ENCODE peak calls at places on chromosomes 7 and 10, in ten cellular contexts. X is hepatic stellate cell; K is GM04503; W is activated T-cell treated with anti-CD3 and anti-CD28 coated beads, Interleukin-2, amount 50 U/mL, for 4 hours; C is sciatic nerve; B is omental fat pad; S is spleen; Y is endothelial cell; N is fibroblast of mammary gland; D is RWPE1. T is an unnamed sample.

GRCh38 chr7:1336509-1336908 is 103.8 kb downstream of the UNCX start:
- DNase-seq in Y (no peak), X (no peak), D (no peak), W (no peak), S (no peak), C (no peak), N (no peak), K (no peak), B (no peak), T (no peak)

GRCh38 chr7:117827861-117828260 is 45.4 kb downstream of the CTTNBP2 start:
- DNase-seq in C (no peak), B (no peak), K (peak), S (no peak), D (peak), N (peak), W (no peak), X (peak), Y (no peak), T (no peak)

GRCh38 chr10:75978213-75978612 is 546.8 kb downstream of the LRMDA start:
- DNase-seq in B (no peak), D (no peak), N (no peak), W (no peak), S (no peak), K (no peak), X (no peak), Y (no peak), C (no peak), T (no peak)

GRCh38 chr10:65325913-65326312 is 1599.9 kb upstream of the LRRTM3 start:
- DNase-seq in Y (no peak), B (no peak), K (no peak), S (no peak), C (no peak), N (no peak), D (no peak), X (no peak), W (no peak), T (no peak)

GRCh38 chr7:25103766-25104165 is 21.3 kb downstream of the CYCS start:
- DNase-seq in N (no peak), W (no peak), K (no peak), B (no peak), S (no peak), Y (no peak), X (no peak), C (no peak), D (no peak), T (no peak)

GRCh38 chr10:132245056-132245455 is 58.3 kb downstream of the DPYSL4 start:
- DNase-seq in D (no peak), X (no peak), Y (no peak), B (no peak), K (no peak), W (no peak), N (no peak), S (no peak), C (no peak), T (no peak)

GRCh38 chr10:80453392-80453714 is 757 bp upstream of the TSPAN14 start:
- DNase-seq in D (no peak), S (peak), Y (no peak), N (no peak), C (no peak), B (no peak), X (no peak), K (no peak), W (no peak), T (no peak)

GRCh38 chr7:45569290-45569685 is 4.9 kb upstream of the ADCY1 start:
- DNase-seq in W (no peak), S (no peak), N (no peak), D (no peak), B (no peak), K (no peak), X (no peak), C (no peak), Y (no peak), T (no peak)

GRCh38 chr7:1111156-1111555 is 23.2 kb downstream of the GPER1 start:
- DNase-seq in S (no peak), B (no peak), Y (no peak), K (no peak), D (no peak), N (no peak), C (peak), X (no peak), W (no peak), T (no peak)

GRCh38 chr10:56881218-56881617 is 520.2 kb upstream of the ZWINT start:
- DNase-seq in X (no peak), S (no peak), D (no peak), N (no peak), Y (no peak), K (no peak), W (no peak), C (no peak), B (no peak), T (no peak)

GRCh38 chr7:43648725-43649406 is 66.0 kb downstream of the STK17A start:
- DNase-seq in S (peak), C (no peak), W (peak), B (no peak), D (peak), K (peak), N (peak), Y (no peak), X (no peak), T (no peak)

GRCh38 chr7:45186261-45186813 is 28.7 kb downstream of the RAMP3 start:
- DNase-seq in B (no peak), D (no peak), K (no peak), X (no peak), W (no peak), C (no peak), S (peak), Y (no peak), N (no peak), T (no peak)

GRCh38 chr7:214410-215212 is 22.2 kb downstream of the FAM20C start:
- DNase-seq in K (no peak), S (no peak), B (no peak), C (no peak), W (no peak), X (peak), N (peak), Y (no peak), D (peak), T (no peak)

GRCh38 chr7:158301221-158301620 is 286.4 kb downstream of the PTPRN2 start:
- DNase-seq in X (no peak), C (no peak), B (no peak), N (no peak), K (no peak), W (no peak), S (no peak), D (no peak), Y (no peak), T (no peak)

GRCh38 chr7:48244902-48245301 is 73.6 kb downstream of the ABCA13 start:
- DNase-seq in S (no peak), B (no peak), Y (no peak), W (no peak), N (peak), C (peak), K (no peak), D (no peak), X (peak), T (peak)

GRCh38 chr7:128383781-128384180 is 22.3 kb upstream of the PRRT4 start:
- DNase-seq in Y (no peak), B (no peak), X (no peak), K (no peak), C (no peak), D (no peak), N (no peak), W (no peak), S (no peak), T (no peak)

T was measured in tibial artery.